ENCODE peak calls at places on chromosomes 5 and 9, in ten cellular contexts. R, V, Y, C, K, Z, W, I, H and S are unnamed samples.

GRCh38 chr5:2869471-2869870 is 118.0 kb upstream of the IRX2 start:
- DNase-seq in W (no peak), Z (no peak), C (no peak), I (no peak), K (no peak), R (no peak), Y (no peak), V (no peak), H (no peak), S (no peak)

GRCh38 chr5:106094128-106094726 is 1576.5 kb downstream of the EFNA5 start:
- DNase-seq in Z (no peak), C (no peak), H (no peak), K (no peak), I (no peak), V (no peak), R (no peak), W (no peak), Y (no peak), S (no peak)

GRCh38 chr5:17415282-17415681 is 82.7 kb upstream of the TAF11L2 start:
- DNase-seq in H (no peak), I (no peak), Y (no peak), W (no peak), C (no peak), R (no peak), V (no peak), K (no peak), Z (no peak), S (no peak)

GRCh38 chr9:128249914-128250838 is 25.6 kb downstream of the GOLGA2 start:
- DNase-seq in I (peak; percentile 98), K (peak; percentile 99), H (peak; percentile 75), W (peak; percentile 97), R (peak; percentile 90), Y (no peak), V (peak; percentile 44), C (peak; percentile 99), Z (peak; percentile 55), S (no peak)

GRCh38 chr5:180787711-180788431 is 14.7 kb downstream of the MGAT1 start:
- DNase-seq in Y (no peak), V (no peak), I (no peak), C (no peak), W (no peak), R (no peak), Z (peak; percentile 23), H (peak; percentile 41), K (no peak), S (no peak)

GRCh38 chr5:68872088-68872842 is 221.5 kb upstream of the SLC30A5 start:
- DNase-seq in C (no peak), R (no peak), Y (no peak), W (no peak), V (no peak), I (no peak), K (no peak), Z (peak; percentile 10), H (no peak), S (no peak)

GRCh38 chr9:33166263-33167083 is 663 bp downstream of the B4GALT1 start:
- DNase-seq in K (peak; percentile 49), C (peak; percentile 28), Z (peak; percentile 40), H (peak; percentile 60), V (no peak), I (no peak), Y (no peak), W (no peak), R (peak; percentile 64), S (no peak)

GRCh38 chr9:19577411-19577810 is 168.6 kb downstream of the ACER2 start:
- DNase-seq in V (no peak), W (no peak), K (no peak), C (no peak), Z (no peak), Y (no peak), R (no peak), H (no peak), I (no peak), S (no peak)

GRCh38 chr9:27258662-27259061 is 38.3 kb downstream of the EQTN start:
- DNase-seq in K (no peak), W (no peak), V (no peak), I (no peak), Z (no peak), H (no peak), Y (no peak), C (no peak), R (no peak), S (no peak)

GRCh38 chr9:93589688-93590087 is 13.3 kb downstream of the PHF2 start:
- DNase-seq in R (no peak), I (no peak), K (no peak), Y (no peak), W (no peak), C (no peak), V (no peak), H (peak; percentile 60), Z (peak; percentile 23), S (no peak)

GRCh38 chr9:110744753-110745522 is 76.3 kb downstream of the MUSK start:
- DNase-seq in W (no peak), V (peak; percentile 32), C (no peak), R (no peak), K (no peak), Y (no peak), Z (peak; percentile 97), H (peak; percentile 75), I (no peak), S (no peak)

GRCh38 chr5:103010120-103010666 is 109.7 kb downstream of the GIN1 start:
- DNase-seq in W (no peak), H (no peak), I (no peak), C (no peak), Z (no peak), V (no peak), Y (no peak), R (no peak), K (no peak), S (no peak)

GRCh38 chr9:87718231-87718630 is 7.7 kb upstream of the CTSL start:
- DNase-seq in Y (no peak), Z (no peak), W (no peak), V (no peak), R (no peak), C (no peak), K (no peak), H (no peak), I (no peak), S (no peak)

GRCh38 chr9:77022783-77023440 is 3.5 kb downstream of the FOXB2 start:
- DNase-seq in H (no peak), K (no peak), Z (no peak), W (no peak), I (no peak), C (no peak), Y (no peak), R (no peak), V (no peak), S (no peak)

GRCh38 chr9:121651295-121652036 is at the start of gene DAB2IP:
- DNase-seq in W (no peak), H (peak; percentile 65), C (peak; percentile 63), Y (no peak), Z (peak; percentile 52), K (peak; percentile 19), R (peak; percentile 77), I (no peak), V (peak; percentile 59), S (peak; percentile 34)

GRCh38 chr5:142360607-142361120 is 35.8 kb upstream of the SPRY4 start:
- DNase-seq in C (peak; percentile 27), Y (no peak), K (peak; percentile 34), W (no peak), H (no peak), V (peak; percentile 22), I (no peak), R (no peak), Z (peak; percentile 63), S (no peak)

GRCh38 chr5:179154991-179155955 is 95.1 kb downstream of the ZNF354C start:
- DNase-seq in K (no peak), I (no peak), W (no peak), V (no peak), R (peak; percentile 30), Z (no peak), C (peak; percentile 6), H (no peak), Y (no peak), S (no peak)

GRCh38 chr5:138874241-138874640 is 894 bp downstream of the LRRTM2 start:
- DNase-seq in Z (peak; percentile 30), W (no peak), I (no peak), H (no peak), K (no peak), C (no peak), V (no peak), Y (no peak), R (no peak), S (no peak)

GRCh38 chr9:1429328-1429727 is 379.2 kb downstream of the DMRT2 start:
- DNase-seq in R (no peak), Z (peak; percentile 2), I (no peak), K (no peak), C (peak; percentile 13), V (no peak), H (no peak), Y (no peak), W (no peak), S (no peak)

GRCh38 chr9:96553070-96553469 is 66.6 kb downstream of the CDC14B start:
- DNase-seq in W (no peak), R (no peak), Y (no peak), I (no peak), C (no peak), V (no peak), Z (peak; percentile 86), K (no peak), H (peak; percentile 59), S (no peak)

GRCh38 chr5:61319388-61320146 is 12.5 kb upstream of the ZSWIM6 start:
- DNase-seq in I (no peak), W (no peak), R (no peak), V (no peak), H (no peak), Y (peak; percentile 8), K (no peak), Z (no peak), C (no peak), S (no peak)

GRCh38 chr9:112380771-112381181 is 868 bp downstream of the HSDL2 start:
- DNase-seq in H (no peak), K (no peak), W (no peak), V (no peak), C (no peak), Z (no peak), I (no peak), R (no peak), Y (no peak), S (no peak)

GRCh38 chr5:15452780-15453179 is 47.2 kb upstream of the FBXL7 start:
- DNase-seq in K (no peak), V (no peak), H (no peak), W (no peak), C (no peak), R (no peak), I (no peak), Y (no peak), Z (no peak), S (no peak)